ENCODE peak calls at places on chromosomes 3 and 15, in four cellular contexts. B is IMR-90, A is H1, N is GM12878. S is an unnamed sample.
A peak's percentile ranks its signal among the peaks of the same experiment; 100 is the strongest.

GRCh38 chr3:197338586-197338985 is 40.2 kb upstream of the DLG1 start:
- DNase-seq in A (peak; percentile 19), B (no peak), N (no peak), S (no peak)

GRCh38 chr3:59866076-59866475 is 816.3 kb upstream of the CFAP20DC start:
- DNase-seq in N (no peak), A (no peak), B (no peak), S (no peak)

GRCh38 chr3:6099458-6100137 is 761.3 kb upstream of the GRM7 start:
- DNase-seq in B (no peak), A (no peak), N (no peak), S (no peak)

GRCh38 chr3:128647307-128647706 is 3.3 kb downstream of the RPN1 start:
- DNase-seq in A (no peak), N (no peak), B (no peak), S (no peak)

GRCh38 chr3:127822836-127823589 is 698 bp upstream of the MGLL start:
- DNase-seq in A (no peak), B (peak; percentile 33), N (no peak), S (no peak)

GRCh38 chr3:67227030-67227429 is 228.9 kb downstream of the KBTBD8 start:
- DNase-seq in B (no peak), A (no peak), N (no peak), S (no peak)

GRCh38 chr3:7205535-7206331 is 344.8 kb downstream of the GRM7 start:
- DNase-seq in N (peak; percentile 41), A (no peak), B (no peak), S (no peak)

GRCh38 chr15:97947465-97948262 is 12.8 kb upstream of the ARRDC4 start:
- DNase-seq in N (no peak), B (peak; percentile 7), A (no peak), S (peak; percentile 18)

GRCh38 chr3:13082677-13083076 is 9.4 kb upstream of the IQSEC1 start:
- DNase-seq in N (no peak), B (no peak), A (no peak), S (no peak)

GRCh38 chr15:42891569-42891968 is 29.0 kb downstream of the TTBK2 start:
- DNase-seq in A (no peak), N (no peak), B (peak; percentile 25), S (no peak)

GRCh38 chr15:100335335-100335999 is 6.3 kb downstream of the ADAMTS17 start:
- DNase-seq in A (no peak), N (no peak), B (no peak), S (no peak)

GRCh38 chr3:100216713-100217112 is 44.1 kb upstream of the TBC1D23 start:
- DNase-seq in B (peak; percentile 68), N (no peak), A (no peak), S (no peak)

GRCh38 chr15:60788514-60789091 is 309.7 kb upstream of the ICE2 start:
- DNase-seq in B (no peak), A (no peak), N (no peak), S (no peak)

GRCh38 chr3:118782755-118783202 is 251.9 kb downstream of the IGSF11 start:
- DNase-seq in N (peak; percentile 90), B (no peak), A (no peak), S (no peak)

GRCh38 chr3:111326144-111326995 is 215.6 kb upstream of the CD96 start:
- DNase-seq in B (peak; percentile 61), N (no peak), A (no peak), S (no peak)

GRCh38 chr3:132164469-132165092 is 129.8 kb upstream of the CPNE4 start:
- DNase-seq in N (no peak), B (peak; percentile 29), A (no peak), S (no peak)

GRCh38 chr3:129195731-129196256 is 12.1 kb upstream of the CNBP start:
- DNase-seq in A (no peak), N (no peak), B (peak; percentile 96), S (no peak)

GRCh38 chr15:66650433-66650832 is 51.6 kb upstream of the SMAD6 start:
- DNase-seq in A (no peak), N (no peak), B (no peak), S (peak; percentile 64)
- TF ChIP-seq CHD1 in A (no peak), N (no peak), B (no peak), S (no peak)

GRCh38 chr15:57947282-57947681 is 118.2 kb downstream of the ALDH1A2 start:
- DNase-seq in B (no peak), N (no peak), A (no peak), S (no peak)
- TF ChIP-seq CHD1 in B (no peak), N (no peak), A (no peak), S (no peak)

DNA sequence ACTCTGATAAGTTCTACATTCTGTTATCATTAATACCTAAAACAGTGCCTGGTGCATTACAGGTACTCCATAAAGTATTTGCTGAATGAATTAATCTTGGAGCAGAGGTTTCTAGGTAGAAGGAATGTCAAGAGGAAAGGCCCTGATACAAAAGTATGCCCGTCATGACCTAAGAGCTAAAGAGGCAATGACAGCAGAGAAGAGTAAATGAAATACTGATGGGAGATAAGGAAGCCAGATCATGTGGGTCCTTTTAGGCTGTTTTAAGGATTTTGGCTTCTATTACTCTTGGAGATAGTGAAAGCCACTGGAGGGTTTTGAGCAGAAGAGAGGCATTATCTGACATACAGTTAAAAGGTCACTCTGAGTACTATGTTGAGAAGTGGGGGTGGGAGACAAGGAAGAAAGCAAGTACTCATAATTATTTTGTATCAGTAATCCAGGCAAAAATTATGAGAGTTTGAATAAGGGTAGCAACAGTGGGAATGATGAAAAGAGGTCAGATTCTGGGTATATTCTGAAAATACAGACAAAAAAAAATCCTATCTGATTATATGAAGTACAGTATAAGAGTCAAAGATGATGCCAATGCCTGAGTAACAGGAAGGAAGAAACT is 48.3 kb downstream of the DENND4A start:
- DNase-seq in A (no peak), B (no peak), N (no peak), S (peak; percentile 31)
- TF ChIP-seq CHD1 in A (no peak), B (no peak), N (no peak), S (no peak)

GRCh38 chr3:94336076-94336741 is 273.3 kb downstream of the NSUN3 start:
- DNase-seq in N (no peak), A (no peak), B (peak; percentile 70), S (no peak)
- TF ChIP-seq CHD1 in N (no peak), A (no peak), B (no peak), S (no peak)

GRCh38 chr3:52983828-52984227 is 62.0 kb downstream of the SFMBT1 start:
- DNase-seq in A (no peak), B (no peak), N (no peak), S (no peak)
- TF ChIP-seq CHD1 in A (no peak), B (no peak), N (no peak), S (no peak)

DNA sequence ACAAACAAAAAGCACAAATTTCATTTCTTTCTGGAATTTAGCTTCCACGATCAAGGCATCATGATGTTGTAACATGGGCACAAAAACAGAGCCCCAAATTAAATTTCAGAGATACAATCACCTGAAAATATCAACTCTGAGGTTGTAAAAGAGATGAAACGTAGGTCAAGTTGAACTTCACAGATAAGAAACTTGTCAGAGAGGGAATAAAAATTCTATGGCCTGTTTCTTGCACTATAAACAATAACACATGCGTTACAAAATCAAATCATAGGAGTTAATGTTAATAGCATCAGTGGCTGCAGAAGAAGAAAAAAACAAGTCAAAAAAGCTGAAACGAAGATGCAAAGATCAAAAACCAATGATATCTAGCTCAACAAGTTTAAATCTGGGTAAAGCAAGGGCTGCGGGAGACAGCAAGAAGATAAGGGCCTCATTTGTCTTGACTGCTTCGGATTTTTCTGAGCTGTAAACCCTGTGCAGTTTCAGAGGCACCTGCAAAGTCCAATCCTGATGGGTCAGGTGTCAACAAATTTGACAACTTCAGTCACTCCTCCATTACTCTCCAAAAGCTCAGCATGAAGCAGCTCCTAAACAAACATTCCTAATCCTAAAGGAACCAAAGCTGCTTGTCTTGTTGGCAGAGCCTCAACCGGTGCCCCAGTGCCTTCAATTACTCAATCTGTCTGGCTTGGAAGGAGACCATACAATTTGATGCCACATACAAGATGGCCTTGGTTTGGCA is 219.8 kb downstream of the STT3B start:
- DNase-seq in N (no peak), A (no peak), B (no peak), S (no peak)
- TF ChIP-seq CHD1 in N (no peak), A (no peak), B (no peak), S (no peak)

GRCh38 chr3:142355692-142356091 is 92.1 kb downstream of the XRN1 start:
- DNase-seq in B (no peak), N (peak; percentile 30), A (no peak), S (no peak)
- TF ChIP-seq CHD1 in B (no peak), N (no peak), A (no peak), S (no peak)

S was measured in K562.